ENCODE peak calls at places on chromosomes 4 and X, in six cellular contexts. E is fibroblast of lung, X is body of pancreas, J is psoas muscle, Y is neuronal stem cell, L is left lung. P is an unnamed sample.

GRCh38 chr4:176883681-176884418 is 91.1 kb upstream of the VEGFC start:
- DNase-seq in X (no peak), J (no peak), E (peak; percentile 59), Y (no peak), L (no peak), P (no peak)

GRCh38 chr4:158949094-158949493 is 153.8 kb upstream of the RAPGEF2 start:
- DNase-seq in J (no peak), X (no peak), E (peak; percentile 65), Y (no peak), L (no peak), P (no peak)

GRCh38 chrX:116230136-116230886 is 59.8 kb downstream of the AGTR2 start:
- DNase-seq in L (no peak), E (peak; percentile 15), Y (no peak), X (no peak), J (no peak), P (no peak)

GRCh38 chrX:44908198-44908597 is 35.2 kb downstream of the KDM6A start:
- DNase-seq in L (no peak), J (no peak), Y (no peak), X (no peak), E (no peak), P (no peak)

GRCh38 chr4:132240094-132240493 is 909.0 kb upstream of the PCDH10 start:
- DNase-seq in E (no peak), J (no peak), X (no peak), Y (no peak), L (no peak), P (no peak)

GRCh38 chr4:102625232-102625930 is 124.2 kb downstream of the NFKB1 start:
- DNase-seq in L (peak; percentile 64), Y (no peak), J (peak; percentile 33), E (peak; percentile 73), X (peak; percentile 52), P (no peak)

GRCh38 chr4:26131711-26132110 is 189.1 kb upstream of the RBPJ start:
- DNase-seq in E (no peak), Y (no peak), L (no peak), X (no peak), J (no peak), P (no peak)

GRCh38 chrX:24424948-24425347 is 40.1 kb upstream of the PDK3 start:
- DNase-seq in Y (no peak), L (no peak), J (peak; percentile 53), X (peak; percentile 38), E (no peak), P (no peak)

GRCh38 chr4:26858035-26858918 is 2.4 kb upstream of the STIM2 start:
- DNase-seq in Y (no peak), E (no peak), X (no peak), L (no peak), J (no peak), P (no peak)

GRCh38 chr4:153137677-153138630 is 66.3 kb upstream of the TRIM2 start:
- DNase-seq in X (no peak), J (no peak), E (no peak), L (no peak), Y (no peak), P (peak; percentile 10)

GRCh38 chr4:139900964-139901376 is 235.4 kb downstream of the MGST2 start:
- DNase-seq in E (no peak), Y (no peak), J (no peak), L (no peak), X (no peak), P (no peak)

GRCh38 chr4:85411386-85411785 is 63.6 kb upstream of the ARHGAP24 start:
- DNase-seq in L (no peak), E (no peak), Y (no peak), X (no peak), J (no peak), P (no peak)

GRCh38 chr4:10185518-10186227 is 69.1 kb upstream of the WDR1 start:
- DNase-seq in J (no peak), L (no peak), Y (no peak), X (no peak), E (no peak), P (no peak)

GRCh38 chr4:105944535-105944934 is 49.3 kb downstream of the NPNT start:
- DNase-seq in X (no peak), Y (no peak), L (no peak), J (no peak), E (peak; percentile 30), P (no peak)

GRCh38 chrX:134999469-134999868 is 8.7 kb downstream of the SMIM10 start:
- DNase-seq in E (peak; percentile 83), Y (no peak), J (no peak), L (no peak), X (no peak), P (no peak)

GRCh38 chr4:32958586-32958985 is 2238.4 kb downstream of the PCDH7 start:
- DNase-seq in J (no peak), L (no peak), Y (no peak), X (no peak), E (no peak), P (no peak)

GRCh38 chr4:151029537-151029936 is 14.5 kb upstream of the LRBA start:
- DNase-seq in L (no peak), Y (no peak), J (no peak), X (no peak), E (no peak), P (no peak)

GRCh38 chrX:6446588-6446987 is 88.3 kb downstream of the VCX3A start:
- DNase-seq in X (no peak), L (no peak), Y (no peak), E (no peak), J (no peak), P (no peak)

GRCh38 chr4:11774346-11774745 is 345.7 kb upstream of the HS3ST1 start:
- DNase-seq in J (no peak), Y (no peak), E (no peak), L (no peak), X (no peak), P (no peak)

GRCh38 chrX:129961180-129962083 is 21.0 kb upstream of the BCORL1 start:
- DNase-seq in X (peak; percentile 78), Y (no peak), L (peak; percentile 77), E (no peak), J (peak; percentile 49), P (no peak)

GRCh38 chrX:39677987-39678840 is 419.5 kb downstream of the BCOR start:
- DNase-seq in X (no peak), J (no peak), L (no peak), E (no peak), Y (no peak), P (no peak)

GRCh38 chr4:6844986-6845385 is 62.5 kb downstream of the KIAA0232 start:
- DNase-seq in X (no peak), J (no peak), L (no peak), Y (no peak), E (no peak), P (no peak)

GRCh38 chr4:88054909-88055308 is 47.5 kb downstream of the PKD2 start:
- DNase-seq in Y (peak; percentile 24), X (peak; percentile 34), J (no peak), L (no peak), E (peak; percentile 62), P (no peak)
- H3K36me3 ChIP-seq in Y (peaks cover 96% of the 10 kb centered on the region), X (peaks cover 6% of the 10 kb centered on the region), J (peaks cover 46% of the 10 kb centered on the region), L (no peaks in the 10 kb centered on the region), E (peaks cover 4% of the 10 kb centered on the region), P (peaks cover 46% of the 10 kb centered on the region)

GRCh38 chr4:17098946-17099345 is 200.5 kb upstream of the LDB2 start:
- DNase-seq in E (no peak), L (no peak), J (no peak), Y (no peak), X (no peak), P (no peak)

GRCh38 chr4:17098401-17098800 is 200.0 kb upstream of the LDB2 start:
- DNase-seq in E (no peak), J (no peak), Y (no peak), L (no peak), X (no peak), P (no peak)

GRCh38 chr4:17096692-17097091 is 198.2 kb upstream of the LDB2 start:
- DNase-seq in Y (no peak), L (no peak), E (no peak), X (no peak), J (no peak), P (no peak)

GRCh38 chr4:17095771-17096170 is 197.3 kb upstream of the LDB2 start:
- DNase-seq in X (no peak), J (no peak), L (no peak), E (no peak), Y (no peak), P (no peak)

DNA sequence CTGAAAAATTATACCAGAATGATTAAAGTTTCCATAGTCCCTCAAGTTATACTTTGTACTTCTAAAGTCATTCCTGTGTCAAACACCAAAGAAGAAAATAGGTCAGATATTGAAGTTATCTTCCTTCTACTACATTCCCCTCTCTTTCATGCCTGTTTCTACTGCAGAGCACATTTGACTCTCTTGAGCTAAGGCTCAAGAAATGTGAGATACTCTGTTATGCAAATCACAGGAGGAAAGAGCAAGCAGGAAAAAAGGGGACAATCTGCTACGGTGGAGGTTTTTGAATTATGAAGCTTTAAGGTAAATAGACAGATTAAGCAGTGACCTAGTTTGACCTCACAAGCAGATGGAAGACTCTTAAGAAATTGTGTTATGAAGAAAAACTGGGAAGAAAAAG is 198.9 kb upstream of the LDB2 start:
- DNase-seq in E (no peak), Y (no peak), L (no peak), J (no peak), X (no peak), P (no peak)
- H3K36me3 ChIP-seq in E (no peaks in the 10 kb centered on the region), Y (no peaks in the 10 kb centered on the region), L (no peaks in the 10 kb centered on the region), J (no peaks in the 10 kb centered on the region), X (no peaks in the 10 kb centered on the region), P (no peaks in the 10 kb centered on the region)

GRCh38 chr4:17492876-17493275 is 19.0 kb downstream of the QDPR start:
- DNase-seq in X (no peak), L (no peak), E (no peak), J (no peak), Y (no peak), P (no peak)
- H3K36me3 ChIP-seq in X (no peaks in the 10 kb centered on the region), L (no peaks in the 10 kb centered on the region), E (peaks cover 9% of the 10 kb centered on the region), J (peaks cover 76% of the 10 kb centered on the region), Y (peaks cover 55% of the 10 kb centered on the region), P (peaks cover 70% of the 10 kb centered on the region)

GRCh38 chr4:100026066-100026465 is 76.0 kb upstream of the H2AZ1 start:
- DNase-seq in Y (no peak), E (no peak), L (no peak), J (no peak), X (no peak), P (no peak)
- H3K36me3 ChIP-seq in Y (no peaks in the 10 kb centered on the region), E (no peaks in the 10 kb centered on the region), L (no peaks in the 10 kb centered on the region), J (no peaks in the 10 kb centered on the region), X (no peaks in the 10 kb centered on the region), P (no peaks in the 10 kb centered on the region)

DNA sequence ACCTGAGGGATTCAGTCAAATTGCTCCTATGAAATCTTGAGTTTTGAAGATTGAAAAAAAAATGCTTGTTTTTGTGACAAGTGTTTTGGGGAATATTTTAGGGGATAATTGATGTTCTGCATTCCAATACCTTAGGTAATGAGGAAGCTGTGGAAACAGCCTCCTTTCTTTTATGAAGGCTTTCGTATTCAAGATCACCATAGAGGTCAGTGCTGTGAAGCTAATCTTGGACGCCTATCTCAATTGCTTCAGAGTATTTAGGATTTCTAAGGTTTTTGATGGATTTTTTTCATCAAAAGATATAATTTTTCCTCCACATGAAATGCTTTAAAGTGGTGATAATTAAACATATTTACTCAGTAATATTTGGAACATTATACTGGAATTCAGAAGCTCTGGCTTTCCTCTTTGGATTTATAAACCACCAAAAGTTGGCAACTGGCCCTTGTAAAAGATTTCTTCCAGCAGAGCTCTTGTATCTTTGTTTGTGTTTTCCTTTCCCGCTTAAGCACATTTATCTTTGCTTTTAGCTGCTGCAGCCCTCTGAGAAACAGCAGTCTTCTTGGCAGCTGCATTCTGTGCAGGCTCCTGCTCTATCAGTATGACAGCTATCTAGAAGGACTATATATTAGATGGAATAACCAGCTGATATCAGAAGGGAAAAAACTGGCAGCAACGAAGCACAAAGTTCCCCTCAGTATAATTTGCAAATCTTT is 63.7 kb downstream of the HMGB2 start:
- DNase-seq in Y (no peak), E (peak; percentile 86), X (peak; percentile 16), L (no peak), J (no peak), P (no peak)
- H3K36me3 ChIP-seq in Y (peaks cover 3% of the 10 kb centered on the region), E (no peaks in the 10 kb centered on the region), X (no peaks in the 10 kb centered on the region), L (no peaks in the 10 kb centered on the region), J (no peaks in the 10 kb centered on the region), P (no peaks in the 10 kb centered on the region)

GRCh38 chr4:121680571-121680970 is 16.2 kb downstream of the ANXA5 start:
- DNase-seq in X (no peak), E (no peak), J (no peak), L (no peak), Y (no peak), P (no peak)
- H3K36me3 ChIP-seq in X (peaks cover 5% of the 10 kb centered on the region), E (peaks cover 27% of the 10 kb centered on the region), J (peaks cover 100% of the 10 kb centered on the region), L (no peaks in the 10 kb centered on the region), Y (peaks cover 98% of the 10 kb centered on the region), P (peaks cover 100% of the 10 kb centered on the region)